ENCODE peak calls at places on chromosomes 11 and 22, in seven cellular contexts. One of them, this sample, is unnamed.

GRCh38 chr11:1086171-1087102 is 11.8 kb downstream of the MUC2 start:
- DNase-seq in transverse colon: no peak
- DNase-seq in endothelial cell of umbilical vein: no peak
- DNase-seq in body of pancreas: peak; percentile 20
- DNase-seq in right lobe of liver: peak; percentile 17
- DNase-seq in thyroid gland: no peak
- DNase-seq in GM12892: no peak
- DNase-seq in this sample: no peak

GRCh38 chr22:45185718-45186511 is 22.2 kb downstream of the NUP50 start:
- DNase-seq in transverse colon: no peak
- DNase-seq in endothelial cell of umbilical vein: no peak
- DNase-seq in body of pancreas: no peak
- DNase-seq in right lobe of liver: no peak
- DNase-seq in thyroid gland: no peak
- DNase-seq in GM12892: no peak
- DNase-seq in this sample: peak; percentile 13

GRCh38 chr11:121722431-121723256 is 269.9 kb upstream of the SORL1-AS1 start:
- DNase-seq in transverse colon: peak; percentile 47
- DNase-seq in endothelial cell of umbilical vein: peak; percentile 94
- DNase-seq in body of pancreas: peak; percentile 80
- DNase-seq in right lobe of liver: peak; percentile 57
- DNase-seq in thyroid gland: peak; percentile 79
- DNase-seq in GM12892: no peak
- DNase-seq in this sample: peak; percentile 95

GRCh38 chr22:43077121-43077877 is 11.9 kb downstream of the TTLL1 start:
- DNase-seq in transverse colon: peak; percentile 19
- DNase-seq in endothelial cell of umbilical vein: no peak
- DNase-seq in body of pancreas: no peak
- DNase-seq in right lobe of liver: no peak
- DNase-seq in thyroid gland: no peak
- DNase-seq in GM12892: no peak
- DNase-seq in this sample: peak; percentile 42

GRCh38 chr11:108973402-108974119 is 308.7 kb downstream of the DDX10 start:
- DNase-seq in transverse colon: no peak
- DNase-seq in endothelial cell of umbilical vein: peak; percentile 71
- DNase-seq in body of pancreas: no peak
- DNase-seq in right lobe of liver: no peak
- DNase-seq in thyroid gland: no peak
- DNase-seq in GM12892: no peak
- DNase-seq in this sample: no peak

GRCh38 chr11:48041877-48042698 is 61.7 kb downstream of the PTPRJ start:
- DNase-seq in transverse colon: no peak
- DNase-seq in endothelial cell of umbilical vein: no peak
- DNase-seq in body of pancreas: no peak
- DNase-seq in right lobe of liver: no peak
- DNase-seq in thyroid gland: peak; percentile 64
- DNase-seq in GM12892: no peak
- DNase-seq in this sample: no peak

GRCh38 chr11:74418509-74418895 is 20.3 kb upstream of the PGM2L1 start:
- DNase-seq in transverse colon: no peak
- DNase-seq in endothelial cell of umbilical vein: peak; percentile 95
- DNase-seq in body of pancreas: no peak
- DNase-seq in right lobe of liver: no peak
- DNase-seq in thyroid gland: no peak
- DNase-seq in GM12892: no peak
- DNase-seq in this sample: no peak

GRCh38 chr11:93031386-93031785 is 61.9 kb downstream of the MTNR1B start:
- DNase-seq in transverse colon: no peak
- DNase-seq in endothelial cell of umbilical vein: no peak
- DNase-seq in body of pancreas: no peak
- DNase-seq in right lobe of liver: no peak
- DNase-seq in thyroid gland: no peak
- DNase-seq in GM12892: no peak
- DNase-seq in this sample: no peak

GRCh38 chr11:44555031-44555800 is 10.2 kb upstream of the CD82 start:
- DNase-seq in transverse colon: no peak
- DNase-seq in endothelial cell of umbilical vein: no peak
- DNase-seq in body of pancreas: no peak
- DNase-seq in right lobe of liver: no peak
- DNase-seq in thyroid gland: no peak
- DNase-seq in GM12892: no peak
- DNase-seq in this sample: no peak

GRCh38 chr11:130775306-130776043 is 140.8 kb downstream of the SNX19 start:
- DNase-seq in transverse colon: no peak
- DNase-seq in endothelial cell of umbilical vein: no peak
- DNase-seq in body of pancreas: no peak
- DNase-seq in right lobe of liver: no peak
- DNase-seq in thyroid gland: no peak
- DNase-seq in GM12892: no peak
- DNase-seq in this sample: no peak

GRCh38 chr11:20003357-20003756 is 156.9 kb downstream of the DBX1 start:
- DNase-seq in transverse colon: no peak
- DNase-seq in endothelial cell of umbilical vein: no peak
- DNase-seq in body of pancreas: peak; percentile 48
- DNase-seq in right lobe of liver: no peak
- DNase-seq in thyroid gland: no peak
- DNase-seq in GM12892: no peak
- DNase-seq in this sample: no peak

GRCh38 chr22:22909605-22910271 is 22.1 kb downstream of the IGLL5 start:
- DNase-seq in transverse colon: no peak
- DNase-seq in endothelial cell of umbilical vein: no peak
- DNase-seq in body of pancreas: no peak
- DNase-seq in right lobe of liver: no peak
- DNase-seq in thyroid gland: no peak
- DNase-seq in GM12892: no peak
- DNase-seq in this sample: no peak

GRCh38 chr11:86047275-86047991 is 21.5 kb downstream of the PICALM start:
- DNase-seq in transverse colon: no peak
- DNase-seq in endothelial cell of umbilical vein: no peak
- DNase-seq in body of pancreas: no peak
- DNase-seq in right lobe of liver: no peak
- DNase-seq in thyroid gland: no peak
- DNase-seq in GM12892: no peak
- DNase-seq in this sample: no peak

GRCh38 chr11:44671234-44671633 is 55.5 kb upstream of the TSPAN18 start:
- DNase-seq in transverse colon: no peak
- DNase-seq in endothelial cell of umbilical vein: no peak
- DNase-seq in body of pancreas: no peak
- DNase-seq in right lobe of liver: no peak
- DNase-seq in thyroid gland: no peak
- DNase-seq in GM12892: no peak
- DNase-seq in this sample: no peak

GRCh38 chr11:118915941-118916841 is 9.5 kb downstream of the BCL9L start:
- DNase-seq in transverse colon: no peak
- DNase-seq in endothelial cell of umbilical vein: no peak
- DNase-seq in body of pancreas: peak; percentile 14
- DNase-seq in right lobe of liver: no peak
- DNase-seq in thyroid gland: no peak
- DNase-seq in GM12892: no peak
- DNase-seq in this sample: no peak

GRCh38 chr11:64032050-64032449 is 3.7 kb upstream of the FLRT1 start:
- DNase-seq in transverse colon: no peak
- DNase-seq in endothelial cell of umbilical vein: no peak
- DNase-seq in body of pancreas: no peak
- DNase-seq in right lobe of liver: no peak
- DNase-seq in thyroid gland: no peak
- DNase-seq in GM12892: no peak
- DNase-seq in this sample: no peak

GRCh38 chr22:24950272-24950902 is 2.1 kb upstream of the KIAA1671 start:
- DNase-seq in transverse colon: no peak
- DNase-seq in endothelial cell of umbilical vein: no peak
- DNase-seq in body of pancreas: no peak
- DNase-seq in right lobe of liver: no peak
- DNase-seq in thyroid gland: no peak
- DNase-seq in GM12892: no peak
- DNase-seq in this sample: no peak

DNA sequence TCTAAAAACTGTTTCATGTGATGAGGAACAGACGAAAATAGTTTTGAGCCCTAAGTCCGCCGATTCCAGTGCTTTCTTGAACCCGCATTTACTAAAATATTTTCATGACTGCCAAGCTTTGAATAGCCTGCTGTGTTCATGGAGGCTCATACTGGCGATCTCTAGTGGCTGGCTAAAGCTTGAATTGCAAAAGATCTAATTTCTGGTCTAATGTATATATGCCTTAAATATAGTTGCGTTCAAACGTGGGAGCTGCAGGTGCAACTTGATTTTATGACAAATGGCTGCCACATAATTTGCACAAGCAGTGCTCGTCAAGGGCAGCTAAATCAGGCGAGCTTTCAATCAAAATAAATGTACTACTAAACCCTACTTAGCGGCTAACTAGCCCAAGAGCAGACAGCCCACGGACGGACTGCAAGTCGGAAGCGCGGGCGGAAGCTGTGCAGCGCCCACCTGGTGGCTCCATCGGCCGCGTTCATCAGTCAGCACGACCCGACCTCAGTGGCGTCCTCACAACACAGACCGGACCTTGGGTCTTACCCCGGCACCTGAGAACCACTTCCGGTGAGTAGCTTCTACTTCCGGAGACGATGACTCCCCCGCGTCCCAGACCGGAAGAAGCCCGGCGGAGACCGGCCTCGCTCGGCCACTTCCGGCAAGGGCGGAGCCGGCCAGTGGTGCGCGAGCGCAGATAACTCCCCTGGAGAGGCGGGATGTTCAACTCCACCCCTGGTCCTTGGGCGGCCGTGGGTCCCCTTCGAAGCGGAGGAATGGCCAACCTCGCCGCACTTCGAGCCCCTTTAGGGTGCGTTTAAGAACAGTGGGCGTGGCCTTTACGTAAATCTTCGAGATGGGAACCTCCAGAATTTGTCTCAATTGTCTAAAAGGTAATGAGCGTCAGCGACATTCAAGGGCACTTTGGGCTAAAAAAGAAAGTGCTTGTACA is 6.1 kb downstream of the RPL27A start:
- DNase-seq in transverse colon: peak; percentile 96
- DNase-seq in endothelial cell of umbilical vein: peak; percentile 93
- DNase-seq in body of pancreas: peak; percentile 95
- DNase-seq in right lobe of liver: peak; percentile 96
- DNase-seq in thyroid gland: peak; percentile 97
- DNase-seq in GM12892: peak; percentile 94
- DNase-seq in this sample: peak; percentile 95
- TF ChIP-seq POLR2A in transverse colon: peak; percentile 92
- TF ChIP-seq POLR2A in endothelial cell of umbilical vein: peak; percentile 99
- TF ChIP-seq POLR2A in body of pancreas: peak; percentile 55
- TF ChIP-seq POLR2A in right lobe of liver: peak; percentile 90
- TF ChIP-seq POLR2A in thyroid gland: peak; percentile 35
- TF ChIP-seq POLR2A in GM12892: peak; percentile 97
- TF ChIP-seq POLR2A in this sample: no peak

GRCh38 chr11:30457045-30457444 is 129.1 kb downstream of the MPPED2 start:
- DNase-seq in transverse colon: no peak
- DNase-seq in endothelial cell of umbilical vein: no peak
- DNase-seq in body of pancreas: no peak
- DNase-seq in right lobe of liver: no peak
- DNase-seq in thyroid gland: no peak
- DNase-seq in GM12892: no peak
- DNase-seq in this sample: no peak
- TF ChIP-seq POLR2A in transverse colon: no peak
- TF ChIP-seq POLR2A in endothelial cell of umbilical vein: no peak
- TF ChIP-seq POLR2A in body of pancreas: no peak
- TF ChIP-seq POLR2A in right lobe of liver: no peak
- TF ChIP-seq POLR2A in thyroid gland: no peak
- TF ChIP-seq POLR2A in GM12892: no peak
- TF ChIP-seq POLR2A in this sample: no peak

DNA sequence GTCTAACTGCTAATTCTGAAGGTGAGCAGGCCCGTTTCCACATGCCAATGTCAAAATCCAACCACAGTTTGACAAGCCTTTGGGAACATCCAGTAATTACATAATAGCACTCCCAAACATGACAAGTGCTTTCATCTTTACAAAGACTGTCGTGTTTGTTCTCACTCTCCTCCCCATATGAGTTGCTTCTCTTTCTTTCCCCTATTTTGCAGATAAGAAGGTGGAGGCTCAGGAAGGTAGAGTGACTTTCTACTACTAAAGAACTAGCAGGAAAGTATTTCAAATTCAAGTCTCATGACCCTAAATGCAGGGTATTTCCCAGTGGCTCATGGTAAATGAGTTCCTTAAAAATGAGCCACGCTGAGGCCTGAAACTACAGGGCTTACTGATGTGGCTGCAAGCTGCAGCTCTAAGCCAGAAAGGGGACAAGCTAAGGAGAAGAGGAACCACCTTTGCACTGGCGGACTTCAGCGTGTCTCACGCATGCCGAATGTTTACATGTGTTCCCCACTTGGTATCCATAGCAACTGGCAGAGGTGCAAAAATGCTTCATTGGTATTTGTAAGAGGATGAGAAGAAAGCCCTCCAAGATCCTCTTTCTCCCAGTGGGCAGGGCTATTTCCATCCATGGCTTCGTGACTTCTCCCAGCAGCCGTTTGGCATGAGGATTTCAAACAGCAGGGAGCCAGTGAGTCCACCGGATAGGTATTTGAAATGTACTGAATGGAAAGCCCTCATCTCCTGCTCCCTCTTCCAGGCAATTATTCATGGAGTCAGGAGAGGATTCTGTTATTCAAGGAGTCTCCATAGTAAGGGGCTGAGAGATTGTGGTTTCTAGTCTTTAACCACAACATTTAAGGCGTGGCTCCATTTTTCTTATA is 55.5 kb upstream of the CD44 start:
- DNase-seq in transverse colon: peak; percentile 61
- DNase-seq in endothelial cell of umbilical vein: no peak
- DNase-seq in body of pancreas: peak; percentile 60
- DNase-seq in right lobe of liver: peak; percentile 29
- DNase-seq in thyroid gland: peak; percentile 74
- DNase-seq in GM12892: no peak
- DNase-seq in this sample: peak; percentile 26
- TF ChIP-seq POLR2A in transverse colon: no peak
- TF ChIP-seq POLR2A in endothelial cell of umbilical vein: no peak
- TF ChIP-seq POLR2A in body of pancreas: no peak
- TF ChIP-seq POLR2A in right lobe of liver: no peak
- TF ChIP-seq POLR2A in thyroid gland: no peak
- TF ChIP-seq POLR2A in GM12892: peak; percentile 70
- TF ChIP-seq POLR2A in this sample: no peak

GRCh38 chr22:20159088-20159487 is 8.2 kb upstream of the CCDC188 start:
- DNase-seq in transverse colon: no peak
- DNase-seq in endothelial cell of umbilical vein: no peak
- DNase-seq in body of pancreas: no peak
- DNase-seq in right lobe of liver: no peak
- DNase-seq in thyroid gland: no peak
- DNase-seq in GM12892: no peak
- DNase-seq in this sample: no peak
- TF ChIP-seq POLR2A in transverse colon: no peak
- TF ChIP-seq POLR2A in endothelial cell of umbilical vein: no peak
- TF ChIP-seq POLR2A in body of pancreas: no peak
- TF ChIP-seq POLR2A in right lobe of liver: no peak
- TF ChIP-seq POLR2A in thyroid gland: no peak
- TF ChIP-seq POLR2A in GM12892: no peak
- TF ChIP-seq POLR2A in this sample: no peak

DNA sequence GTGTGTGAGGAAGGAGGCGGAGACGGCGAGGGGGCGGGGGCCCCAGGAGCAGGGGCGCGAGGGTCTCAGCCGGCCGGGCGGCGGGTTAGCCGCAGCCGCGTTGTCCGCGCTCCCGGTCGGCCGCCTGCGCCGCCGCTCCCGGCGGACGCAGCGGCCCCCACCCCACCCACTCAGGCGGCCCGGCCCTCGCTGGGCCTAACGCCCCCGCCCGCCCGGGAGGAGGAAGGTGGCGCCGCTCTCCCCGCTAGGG is at the start of gene FCHSD2:
- DNase-seq in transverse colon: no peak
- DNase-seq in endothelial cell of umbilical vein: no peak
- DNase-seq in body of pancreas: no peak
- DNase-seq in right lobe of liver: peak; percentile 80
- DNase-seq in thyroid gland: no peak
- DNase-seq in GM12892: no peak
- DNase-seq in this sample: no peak
- TF ChIP-seq POLR2A in transverse colon: no peak
- TF ChIP-seq POLR2A in endothelial cell of umbilical vein: peak; percentile 91
- TF ChIP-seq POLR2A in body of pancreas: no peak
- TF ChIP-seq POLR2A in right lobe of liver: peak; percentile 51
- TF ChIP-seq POLR2A in thyroid gland: no peak
- TF ChIP-seq POLR2A in GM12892: no peak
- TF ChIP-seq POLR2A in this sample: no peak

GRCh38 chr11:12403122-12403994 is 26.0 kb downstream of the PARVA start:
- DNase-seq in transverse colon: no peak
- DNase-seq in endothelial cell of umbilical vein: no peak
- DNase-seq in body of pancreas: no peak
- DNase-seq in right lobe of liver: no peak
- DNase-seq in thyroid gland: no peak
- DNase-seq in GM12892: no peak
- DNase-seq in this sample: no peak
- TF ChIP-seq POLR2A in transverse colon: no peak
- TF ChIP-seq POLR2A in endothelial cell of umbilical vein: no peak
- TF ChIP-seq POLR2A in body of pancreas: no peak
- TF ChIP-seq POLR2A in right lobe of liver: no peak
- TF ChIP-seq POLR2A in thyroid gland: no peak
- TF ChIP-seq POLR2A in GM12892: no peak
- TF ChIP-seq POLR2A in this sample: no peak

This sample was measured in testis.